ENCODE peak calls at places on chromosomes 4 and X, in ten cellular contexts. M, U, C, A, H, P, Q, S, X and O are unnamed samples.

GRCh38 chr4:146211440-146211839 is 2.9 kb upstream of the REELD1 start:
- DNase-seq in M (no peak), U (no peak), C (no peak), A (no peak), H (no peak), P (no peak), Q (no peak), S (no peak), X (no peak), O (no peak)

GRCh38 chr4:11368701-11369115 is 60.0 kb downstream of the HS3ST1 start:
- DNase-seq in M (no peak), U (no peak), C (no peak), A (no peak), H (no peak), P (no peak), Q (no peak), S (no peak), X (no peak), O (no peak)

GRCh38 chrX:30085571-30085970 is 129.8 kb upstream of the MAGEB2 start:
- DNase-seq in M (no peak), U (no peak), C (no peak), A (no peak), H (no peak), P (no peak), Q (no peak), S (no peak), X (no peak), O (no peak)

GRCh38 chrX:40167240-40168182 is 69.8 kb upstream of the BCOR start:
- DNase-seq in M (no peak), U (no peak), C (no peak), A (no peak), H (peak; percentile 52), P (peak; percentile 84), Q (no peak), S (no peak), X (peak; percentile 59), O (peak; percentile 44)

GRCh38 chr4:16897991-16898827 is at the start of gene LDB2:
- DNase-seq in M (peak; percentile 75), U (no peak), C (no peak), A (peak; percentile 83), H (no peak), P (peak; percentile 82), Q (no peak), S (peak; percentile 91), X (peak; percentile 77), O (peak; percentile 30)

GRCh38 chrX:115584715-115585114 is 23.7 kb downstream of the PLS3 start:
- DNase-seq in M (no peak), U (no peak), C (no peak), A (no peak), H (no peak), P (no peak), Q (no peak), S (peak; percentile 47), X (no peak), O (no peak)

GRCh38 chr4:7857238-7857701 is 82.4 kb downstream of the AFAP1 start:
- DNase-seq in M (peak; percentile 51), U (no peak), C (no peak), A (peak; percentile 49), H (no peak), P (no peak), Q (no peak), S (peak; percentile 96), X (peak; percentile 46), O (no peak)

GRCh38 chrX:119694601-119695534 is 1.9 kb upstream of the SEPTIN6 start:
- DNase-seq in M (no peak), U (no peak), C (no peak), A (no peak), H (no peak), P (peak; percentile 25), Q (no peak), S (no peak), X (no peak), O (no peak)

GRCh38 chr4:1752284-1753041 is 31.1 kb downstream of the TACC3 start:
- DNase-seq in M (no peak), U (no peak), C (no peak), A (no peak), H (no peak), P (no peak), Q (no peak), S (no peak), X (no peak), O (peak; percentile 24)

GRCh38 chrX:136209016-136209738 is 42.0 kb downstream of the MAP7D3 start:
- DNase-seq in M (peak; percentile 38), U (no peak), C (no peak), A (peak; percentile 55), H (peak; percentile 18), P (peak; percentile 34), Q (peak; percentile 43), S (peak; percentile 30), X (peak; percentile 63), O (peak; percentile 45)

GRCh38 chr4:66893807-66894206 is 651.5 kb downstream of the CENPC start:
- DNase-seq in M (no peak), U (no peak), C (no peak), A (no peak), H (no peak), P (no peak), Q (no peak), S (no peak), X (no peak), O (no peak)

DNA sequence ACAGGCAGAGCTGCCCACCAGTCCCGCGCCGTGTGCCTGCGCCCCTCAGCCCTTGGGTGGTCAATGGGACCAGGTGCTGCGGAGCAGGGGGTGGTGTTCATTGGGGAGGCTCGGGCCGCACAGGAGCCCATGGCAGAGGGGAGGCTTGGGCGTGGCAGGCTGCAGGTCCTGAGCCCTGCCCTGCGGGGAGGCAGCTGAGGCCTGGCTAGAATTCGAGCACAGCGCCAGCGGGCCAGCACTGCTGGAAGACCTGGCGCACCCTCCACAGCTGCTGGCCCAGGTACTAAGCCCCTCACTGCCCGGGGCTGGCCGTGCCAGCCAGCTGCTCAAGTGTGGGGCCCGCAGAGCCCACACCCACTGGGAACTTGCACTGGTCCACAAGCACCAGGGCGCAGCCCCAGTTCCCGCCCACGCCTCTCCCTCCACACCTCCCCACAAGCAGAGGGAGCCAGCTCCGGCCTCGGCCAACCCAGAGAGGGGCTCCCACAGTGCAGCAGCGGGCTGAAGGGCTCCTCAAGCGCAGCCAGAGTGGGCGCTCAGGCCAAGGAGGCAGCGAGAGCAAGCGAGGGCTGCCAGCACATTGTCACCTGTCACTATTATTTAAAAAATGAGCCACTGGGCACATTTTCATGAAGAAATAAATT is 645.8 kb downstream of the CENPC start:
- DNase-seq in M (no peak), U (no peak), C (no peak), A (no peak), H (no peak), P (no peak), Q (no peak), S (no peak), X (no peak), O (no peak)
- H3K27ac ChIP-seq in M (no peak overlapping the region), U (no peak overlapping the region), C (no peak overlapping the region), A (no peak overlapping the region), H (no peak overlapping the region), P (no peak overlapping the region), Q (no peak overlapping the region), S (no peak overlapping the region), X (no peak overlapping the region), O (no peak overlapping the region)

DNA sequence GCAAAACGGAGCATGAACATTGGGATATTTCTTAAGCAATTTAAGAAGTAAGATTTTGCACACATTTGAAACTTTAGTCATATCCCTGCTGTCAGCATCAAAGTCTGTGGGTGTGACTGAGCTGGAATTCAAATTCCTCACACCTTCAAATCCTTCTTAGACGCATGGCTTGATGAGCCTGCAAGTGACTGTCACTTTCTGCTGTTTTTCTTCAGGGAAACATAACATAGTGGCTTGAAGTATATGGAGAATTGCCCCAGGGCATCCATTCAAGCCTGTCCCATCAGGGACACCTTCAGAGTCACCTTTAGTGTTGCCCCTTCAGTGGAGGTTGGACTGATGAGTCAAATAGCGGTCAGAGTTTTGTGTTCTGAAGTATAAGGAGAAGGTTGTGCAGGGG is 17.4 kb downstream of the FHDC1 start:
- DNase-seq in M (no peak), U (no peak), C (no peak), A (no peak), H (no peak), P (no peak), Q (no peak), S (no peak), X (no peak), O (no peak)
- H3K4me1 ChIP-seq in M (peaks cover 24% of the 10 kb centered on the region), U (no peaks in the 10 kb centered on the region), C (no peaks in the 10 kb centered on the region), A (peaks cover 15% of the 10 kb centered on the region), H (no peaks in the 10 kb centered on the region), P (peaks cover 30% of the 10 kb centered on the region), Q (no peaks in the 10 kb centered on the region), S (peaks cover 14% of the 10 kb centered on the region), X (no peaks in the 10 kb centered on the region), O (peaks cover 53% of the 10 kb centered on the region)

GRCh38 chrX:53438832-53439230 is 4.7 kb upstream of the HSD17B10 start:
- DNase-seq in M (no peak), U (no peak), C (no peak), A (no peak), H (no peak), P (no peak), Q (no peak), S (no peak), X (no peak), O (no peak)
- H3K27ac ChIP-seq in M (no peak overlapping the region), U (no peak overlapping the region), C (no peak overlapping the region), A (no peak overlapping the region), H (no peak overlapping the region), P (no peak overlapping the region), Q (no peak overlapping the region), S (no peak overlapping the region), X (no peak overlapping the region), O (no peak overlapping the region)

GRCh38 chr4:10099521-10100325 is 16.9 kb downstream of the WDR1 start:
- DNase-seq in M (no peak), U (no peak), C (no peak), A (no peak), H (peak; percentile 48), P (no peak), Q (peak; percentile 44), S (no peak), X (no peak), O (no peak)

GRCh38 chr4:10097906-10098769 is 18.5 kb downstream of the WDR1 start:
- DNase-seq in M (no peak), U (no peak), C (no peak), A (no peak), H (no peak), P (no peak), Q (no peak), S (no peak), X (no peak), O (no peak)

GRCh38 chr4:10100734-10101216 is 15.8 kb downstream of the WDR1 start:
- DNase-seq in M (no peak), U (no peak), C (no peak), A (no peak), H (no peak), P (no peak), Q (no peak), S (no peak), X (no peak), O (peak; percentile 42)

GRCh38 chr4:10096976-10097330 is 19.6 kb downstream of the WDR1 start:
- DNase-seq in M (no peak), U (no peak), C (no peak), A (no peak), H (no peak), P (no peak), Q (no peak), S (no peak), X (no peak), O (no peak)

DNA sequence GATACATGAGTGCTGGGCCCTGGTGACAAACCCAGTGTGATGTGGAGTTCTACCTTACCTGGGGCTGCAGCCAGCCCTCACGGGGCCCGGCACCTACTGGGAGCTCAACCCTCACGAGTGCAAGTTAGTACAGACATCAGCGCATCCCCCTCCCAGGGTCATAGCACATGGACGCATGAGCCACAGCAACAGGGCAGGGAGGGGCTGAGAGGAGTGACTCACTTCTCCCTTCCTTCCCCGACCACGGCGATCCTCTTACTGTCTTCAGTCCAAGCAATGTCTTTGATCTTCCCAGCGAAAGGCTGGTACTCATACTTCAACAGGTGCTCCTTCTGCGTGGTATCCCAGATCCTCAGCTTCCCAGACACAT is 17.8 kb downstream of the WDR1 start:
- DNase-seq in M (no peak), U (no peak), C (no peak), A (no peak), H (no peak), P (no peak), Q (no peak), S (peak; percentile 85), X (no peak), O (no peak)
- H3K4me1 ChIP-seq in M (peaks cover 94% of the 10 kb centered on the region), U (peaks cover 97% of the 10 kb centered on the region), C (peaks cover 39% of the 10 kb centered on the region), A (peaks cover 78% of the 10 kb centered on the region), H (peaks cover 77% of the 10 kb centered on the region), P (peaks cover 11% of the 10 kb centered on the region), Q (peaks cover 97% of the 10 kb centered on the region), S (peaks cover 82% of the 10 kb centered on the region), X (peaks cover 32% of the 10 kb centered on the region), O (peaks cover 54% of the 10 kb centered on the region)